ENCODE peak calls at places on chromosomes 2 and 18, in seven cellular contexts. H is GM12878, K is left ventricle myocardium inferior, P is A549, O is adrenal gland, F is IMR-90, D is mammary epithelial cell. V is an unnamed sample.

GRCh38 chr2:100327742-100328141 is 5.4 kb upstream of the LONRF2 start:
- DNase-seq in H (no peak), K (no peak), P (no peak), O (no peak), F (no peak), D (no peak), V (no peak)

GRCh38 chr2:26492749-26493515 is 15.0 kb upstream of the OTOF start:
- DNase-seq in H (no peak), K (no peak), P (no peak), O (no peak), F (no peak), D (no peak), V (no peak)

GRCh38 chr2:85851253-85851955 is 37.4 kb downstream of the ST3GAL5 start:
- DNase-seq in H (no peak), K (peak; percentile 43), P (no peak), O (peak; percentile 65), F (no peak), D (peak; percentile 41), V (no peak)

GRCh38 chr18:58091099-58091611 is 47.1 kb downstream of the NEDD4L start:
- DNase-seq in H (peak; percentile 72), K (no peak), P (no peak), O (peak; percentile 52), F (no peak), D (peak; percentile 77), V (no peak)

GRCh38 chr2:134228493-134228903 is 25.4 kb upstream of the MGAT5 start:
- DNase-seq in H (no peak), K (no peak), P (no peak), O (no peak), F (no peak), D (no peak), V (no peak)

GRCh38 chr2:163774862-163775261 is 39.1 kb upstream of the FIGN start:
- DNase-seq in H (no peak), K (no peak), P (peak; percentile 24), O (no peak), F (peak; percentile 81), D (peak; percentile 92), V (no peak)

GRCh38 chr18:8402237-8402636 is 207.0 kb upstream of the RAB12 start:
- DNase-seq in H (no peak), K (no peak), P (no peak), O (no peak), F (no peak), D (no peak), V (no peak)

GRCh38 chr2:197251576-197251975 is 59.0 kb downstream of the ANKRD44 start:
- DNase-seq in H (no peak), K (no peak), P (no peak), O (no peak), F (peak; percentile 10), D (no peak), V (no peak)

GRCh38 chr2:158989165-158989564 is 20.7 kb downstream of the TANC1 start:
- DNase-seq in H (no peak), K (no peak), P (no peak), O (no peak), F (no peak), D (no peak), V (no peak)

GRCh38 chr2:289362-290089 is 1.6 kb upstream of the ALKAL2 start:
- DNase-seq in H (no peak), K (no peak), P (no peak), O (peak; percentile 59), F (peak; percentile 11), D (peak; percentile 28), V (no peak)

GRCh38 chr2:124666976-124667375 is 641.9 kb downstream of the CNTNAP5 start:
- DNase-seq in H (no peak), K (no peak), P (no peak), O (no peak), F (peak; percentile 24), D (no peak), V (no peak)

GRCh38 chr2:47656715-47657600 is 126.0 kb upstream of the MSH6 start:
- DNase-seq in H (no peak), K (no peak), P (no peak), O (no peak), F (no peak), D (peak; percentile 55), V (no peak)

GRCh38 chr2:101111917-101112771 is 39.0 kb downstream of the TBC1D8 start:
- DNase-seq in H (no peak), K (peak; percentile 45), P (no peak), O (no peak), F (peak; percentile 50), D (no peak), V (no peak)

GRCh38 chr2:25897500-25897899 is 19.2 kb upstream of the ASXL2 start:
- DNase-seq in H (no peak), K (no peak), P (no peak), O (no peak), F (no peak), D (no peak), V (no peak)

GRCh38 chr2:28406276-28407096 is 13.8 kb downstream of the FOSL2 start:
- DNase-seq in H (no peak), K (no peak), P (no peak), O (peak; percentile 77), F (peak; percentile 51), D (peak; percentile 89), V (no peak)

GRCh38 chr2:173749315-173749714 is 215.9 kb downstream of the SP3 start:
- DNase-seq in H (no peak), K (no peak), P (peak; percentile 6), O (no peak), F (peak; percentile 54), D (peak; percentile 6), V (peak; percentile 20)

GRCh38 chr2:190804182-190804795 is 76.3 kb upstream of the GLS start:
- DNase-seq in H (no peak), K (no peak), P (no peak), O (no peak), F (peak; percentile 49), D (no peak), V (no peak)

GRCh38 chr18:53796042-53796729 is 428.3 kb downstream of the MBD2 start:
- DNase-seq in H (no peak), K (no peak), P (no peak), O (peak; percentile 23), F (peak; percentile 1), D (peak; percentile 91), V (no peak)

GRCh38 chr2:6654279-6654678 is 211.4 kb downstream of the CMPK2 start:
- DNase-seq in H (no peak), K (no peak), P (no peak), O (no peak), F (no peak), D (no peak), V (no peak)

GRCh38 chr2:12288048-12288447 is 428.7 kb upstream of the TRIB2 start:
- DNase-seq in H (no peak), K (no peak), P (no peak), O (no peak), F (no peak), D (no peak), V (no peak)

GRCh38 chr2:96412307-96413066 is 76.9 kb downstream of the NCAPH start:
- DNase-seq in H (no peak), K (no peak), P (no peak), O (no peak), F (no peak), D (no peak), V (no peak)

GRCh38 chr2:96408631-96409542 is 73.3 kb downstream of the NCAPH start:
- DNase-seq in H (no peak), K (peak; percentile 80), P (no peak), O (peak; percentile 36), F (peak; percentile 38), D (no peak), V (no peak)

GRCh38 chr2:96407041-96407918 is 71.7 kb downstream of the NCAPH start:
- DNase-seq in H (peak; percentile 26), K (peak; percentile 41), P (peak; percentile 80), O (peak; percentile 60), F (peak; percentile 79), D (peak; percentile 56), V (peak; percentile 86)

GRCh38 chr2:96407919-96408550 is 72.5 kb downstream of the NCAPH start:
- DNase-seq in H (no peak), K (no peak), P (no peak), O (no peak), F (no peak), D (no peak), V (no peak)

DNA sequence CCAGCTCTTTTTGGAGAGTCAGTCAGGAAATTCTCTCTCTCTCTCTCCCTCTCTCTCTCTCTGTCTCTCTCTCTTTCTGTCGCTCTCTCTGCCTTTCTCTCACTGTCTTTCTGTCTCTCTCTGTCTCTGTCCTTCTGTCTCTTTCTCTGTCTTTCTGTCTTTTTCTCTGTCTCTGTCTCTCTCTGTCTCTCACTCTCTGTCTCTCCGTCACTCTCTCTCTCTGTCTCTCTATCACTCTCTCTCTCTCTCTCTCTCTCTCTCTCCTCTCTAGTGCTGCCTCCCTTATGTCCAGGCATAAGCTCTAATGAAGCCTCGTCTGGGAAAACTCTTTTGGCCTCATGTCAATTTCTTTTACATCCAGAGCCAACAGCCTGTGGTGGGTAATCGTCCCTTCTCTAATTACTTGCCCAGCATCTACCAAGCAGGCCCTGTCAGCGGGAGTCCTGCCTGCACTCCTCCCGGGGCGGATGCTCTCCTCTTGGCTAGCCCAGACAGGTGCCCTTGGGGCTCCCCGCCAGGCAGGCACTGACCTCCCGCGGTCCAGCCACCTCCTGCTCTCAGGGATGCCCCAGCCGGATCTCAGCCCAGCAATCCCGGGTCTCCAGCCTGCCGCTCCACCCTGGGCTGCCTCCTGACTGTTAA is 74.1 kb downstream of the NCAPH start:
- DNase-seq in H (no peak), K (peak; percentile 26), P (no peak), O (peak; percentile 29), F (no peak), D (no peak), V (peak; percentile 54)
- H3K27ac ChIP-seq in H (no peak overlapping the region), K (peak overlapping the region; percentile 77), P (peak overlapping the region; percentile 32), O (no peak overlapping the region), F (no peak overlapping the region), D (no peak overlapping the region), V (no peak overlapping the region)

DNA sequence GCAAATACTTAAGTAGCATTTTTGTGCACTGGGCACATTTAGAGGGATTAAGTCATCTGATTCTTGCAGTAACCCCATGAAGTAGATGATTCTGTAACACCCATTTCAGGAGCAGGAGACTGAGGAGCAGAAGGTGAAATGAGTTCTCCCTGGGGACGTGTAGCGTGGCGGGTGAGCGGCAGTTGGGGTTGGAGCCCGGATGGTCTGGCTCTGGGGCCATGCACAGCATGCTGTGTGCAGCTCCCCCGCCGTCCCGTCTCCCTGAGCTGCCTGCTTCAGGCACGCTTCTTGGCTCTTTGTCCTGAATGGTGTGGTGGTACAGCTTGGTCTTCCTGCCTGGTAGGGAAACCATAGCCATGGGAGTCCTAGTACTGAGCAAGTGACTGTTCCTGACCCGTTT is 32.4 kb downstream of the INPP4A start:
- DNase-seq in H (no peak), K (no peak), P (no peak), O (no peak), F (no peak), D (no peak), V (no peak)
- H3K4me1 ChIP-seq in H (peaks cover 98% of the 10 kb centered on the region), K (peaks cover 85% of the 10 kb centered on the region), P (peaks cover 25% of the 10 kb centered on the region), O (peaks cover 13% of the 10 kb centered on the region), F (peaks cover 12% of the 10 kb centered on the region), D (peaks cover 38% of the 10 kb centered on the region), V (peaks cover 35% of the 10 kb centered on the region)

GRCh38 chr2:143949121-143949848 is 570.6 kb downstream of the ZEB2 start:
- DNase-seq in H (no peak), K (no peak), P (no peak), O (no peak), F (peak; percentile 44), D (no peak), V (no peak)
- H3K4me3 ChIP-seq in H (no peak overlapping the region), K (no peak overlapping the region), P (no peak overlapping the region), O (no peak overlapping the region), F (no peak overlapping the region), D (no peak overlapping the region), V (no peak overlapping the region)

DNA sequence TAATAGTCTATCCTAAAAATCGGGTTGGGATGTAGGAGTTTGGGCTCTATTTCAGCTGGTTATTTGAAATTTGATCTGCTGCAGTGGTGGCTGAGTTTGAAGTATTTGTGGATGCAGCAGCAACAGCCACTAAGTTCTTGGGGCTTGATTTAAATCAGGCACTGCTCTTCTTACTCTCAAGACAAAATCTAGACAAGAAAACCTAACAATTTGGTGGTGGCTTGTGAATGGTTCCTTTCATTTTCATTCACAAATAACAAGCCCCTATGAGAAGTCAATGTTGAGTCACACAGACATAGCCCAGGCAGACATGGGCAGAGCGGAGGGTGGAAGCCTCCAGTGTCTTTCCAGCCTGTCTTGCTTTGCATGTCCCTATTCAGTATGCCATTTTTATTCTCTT is 199.4 kb downstream of the LTBP1 start:
- DNase-seq in H (no peak), K (no peak), P (no peak), O (no peak), F (peak; percentile 66), D (no peak), V (no peak)
- H3K27ac ChIP-seq in H (no peak overlapping the region), K (peak overlapping the region; percentile 45), P (no peak overlapping the region), O (no peak overlapping the region), F (peak overlapping the region; percentile 71), D (no peak overlapping the region), V (no peak overlapping the region)